ENCODE peak calls at places on chromosome 2, in six cellular contexts. U is CD4-positive, alpha-beta T cell; R is cardiac fibroblast; D is colonic mucosa; S is psoas muscle; I is chondrocyte. Q is an unnamed sample.
A peak's percentile ranks its signal among the peaks of the same experiment; 100 is the strongest.

GRCh38 chr2:146927080-146927714 is 917.6 kb upstream of the ACVR2A start:
- DNase-seq in U (no peak), R (peak; percentile 89), D (peak; percentile 40), S (peak; percentile 42), I (no peak), Q (peak; percentile 74)

GRCh38 chr2:134683561-134684112 is 35.2 kb downstream of the TMEM163 start:
- DNase-seq in U (no peak), R (no peak), D (no peak), S (no peak), I (no peak), Q (no peak)

GRCh38 chr2:37201766-37202165 is 5.5 kb downstream of the CEBPZOS start:
- DNase-seq in U (no peak), R (no peak), D (no peak), S (no peak), I (no peak), Q (no peak)

GRCh38 chr2:150681120-150681796 is 193.8 kb upstream of the RND3 start:
- DNase-seq in U (no peak), R (peak; percentile 91), D (no peak), S (no peak), I (no peak), Q (peak; percentile 90)

GRCh38 chr2:25062461-25062860 is 20.6 kb downstream of the EFR3B start:
- DNase-seq in U (no peak), R (no peak), D (no peak), S (no peak), I (no peak), Q (no peak)

GRCh38 chr2:159790323-159790722 is 7.7 kb downstream of the CD302 start:
- DNase-seq in U (no peak), R (no peak), D (no peak), S (no peak), I (no peak), Q (no peak)

GRCh38 chr2:112836695-112837117 is at the start of gene IL1B:
- DNase-seq in U (no peak), R (peak; percentile 92), D (no peak), S (no peak), I (no peak), Q (peak; percentile 15)

GRCh38 chr2:216672996-216673395 is 22.4 kb downstream of the IGFBP5 start:
- DNase-seq in U (no peak), R (no peak), D (no peak), S (no peak), I (no peak), Q (no peak)

GRCh38 chr2:203949228-203949627 is 12.7 kb downstream of the ICOS start:
- DNase-seq in U (no peak), R (peak; percentile 6), D (no peak), S (no peak), I (no peak), Q (no peak)

GRCh38 chr2:16105664-16106281 is 165.4 kb downstream of the MYCN start:
- DNase-seq in U (no peak), R (no peak), D (no peak), S (no peak), I (no peak), Q (no peak)

GRCh38 chr2:112996635-112997034 is 8.6 kb upstream of the IL36A start:
- DNase-seq in U (peak; percentile 70), R (no peak), D (no peak), S (no peak), I (no peak), Q (no peak)

GRCh38 chr2:65834657-65835056 is 402.3 kb upstream of the SPRED2 start:
- DNase-seq in U (no peak), R (no peak), D (no peak), S (no peak), I (no peak), Q (no peak)

GRCh38 chr2:144078802-144079386 is 441.0 kb downstream of the ZEB2 start:
- DNase-seq in U (no peak), R (no peak), D (no peak), S (no peak), I (no peak), Q (no peak)

GRCh38 chr2:69057660-69058059 is 44.7 kb downstream of the ANTXR1 start:
- DNase-seq in U (no peak), R (no peak), D (no peak), S (no peak), I (no peak), Q (no peak)

GRCh38 chr2:19848029-19848750 is 53.6 kb downstream of the TTC32 start:
- DNase-seq in U (no peak), R (no peak), D (no peak), S (no peak), I (no peak), Q (no peak)

GRCh38 chr2:28683100-28683706 is 68.4 kb upstream of the PPP1CB start:
- DNase-seq in U (no peak), R (peak; percentile 89), D (peak; percentile 52), S (peak; percentile 86), I (peak; percentile 90), Q (no peak)

GRCh38 chr2:69309336-69310048 is 77.5 kb downstream of the GFPT1 start:
- DNase-seq in U (no peak), R (peak; percentile 86), D (peak; percentile 81), S (no peak), I (no peak), Q (peak; percentile 50)

GRCh38 chr2:105140237-105140568 is 101.3 kb upstream of the GPR45 start:
- DNase-seq in U (no peak), R (no peak), D (no peak), S (no peak), I (no peak), Q (no peak)

GRCh38 chr2:149169653-149170052 is 131.2 kb downstream of the LYPD6B start:
- DNase-seq in U (no peak), R (no peak), D (peak; percentile 74), S (no peak), I (no peak), Q (no peak)

GRCh38 chr2:24650997-24651642 is 142.1 kb downstream of the PTRHD1 start:
- DNase-seq in U (no peak), R (no peak), D (no peak), S (no peak), I (no peak), Q (no peak)

GRCh38 chr2:1990724-1991123 is 246.4 kb upstream of the PXDN start:
- DNase-seq in U (no peak), R (no peak), D (no peak), S (no peak), I (no peak), Q (no peak)

GRCh38 chr2:235556086-235556485 is 62.2 kb downstream of the AGAP1 start:
- DNase-seq in U (no peak), R (no peak), D (no peak), S (no peak), I (peak; percentile 55), Q (no peak)

GRCh38 chr2:102061962-102062795 is 70.4 kb downstream of the IL1R2 start:
- DNase-seq in U (no peak), R (peak; percentile 94), D (no peak), S (peak; percentile 51), I (no peak), Q (no peak)

GRCh38 chr2:19664651-19665050 is 237.1 kb downstream of the TTC32 start:
- DNase-seq in U (no peak), R (no peak), D (no peak), S (no peak), I (no peak), Q (no peak)

GRCh38 chr2:195575879-195576391 is 81.1 kb upstream of the SLC39A10 start:
- DNase-seq in U (no peak), R (peak; percentile 91), D (no peak), S (no peak), I (no peak), Q (peak; percentile 56)

DNA sequence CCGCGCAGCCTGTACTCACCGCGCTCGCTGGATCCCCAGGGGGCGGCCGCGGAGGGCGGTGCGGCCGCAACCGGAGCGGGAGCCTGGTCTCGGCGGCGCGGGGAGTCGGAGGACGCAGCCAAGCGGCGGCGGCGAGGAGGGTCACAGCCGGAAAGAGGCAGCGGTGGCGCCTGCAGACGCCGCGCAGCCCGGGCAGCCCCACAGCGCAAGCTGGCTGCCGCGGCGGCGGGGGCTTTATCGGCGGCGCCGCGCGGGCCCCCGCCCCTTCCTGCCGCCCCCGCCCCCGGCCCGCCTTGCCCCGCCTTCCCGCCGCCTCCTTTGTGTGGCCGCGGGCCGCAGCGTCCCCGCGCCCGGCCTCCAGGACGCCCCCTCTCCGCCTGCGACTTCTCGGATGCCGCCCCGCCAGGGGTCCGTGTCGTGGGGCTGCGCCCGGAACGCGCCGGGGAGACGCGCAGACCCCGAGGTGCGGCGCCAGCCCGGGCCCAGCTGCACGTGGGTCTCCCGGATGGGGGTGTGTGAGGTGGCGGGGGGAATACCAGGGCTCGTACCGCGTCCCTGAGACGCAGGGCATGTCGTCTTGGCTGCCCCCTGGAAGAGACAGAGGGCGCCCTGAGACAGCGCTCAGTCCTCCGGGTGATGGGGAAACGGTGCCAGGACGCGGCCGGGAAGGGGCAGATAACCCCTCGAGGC is at the start of gene SERPINE2:
- DNase-seq in U (peak; percentile 36), R (peak; percentile 67), D (peak; percentile 59), S (peak; percentile 52), I (no peak), Q (peak; percentile 43)
- TF ChIP-seq CTCF in U (no peak), R (peak; percentile 57), D (peak; percentile 24), S (peak; percentile 21), I (peak; percentile 78), Q (peak; percentile 64)

DNA sequence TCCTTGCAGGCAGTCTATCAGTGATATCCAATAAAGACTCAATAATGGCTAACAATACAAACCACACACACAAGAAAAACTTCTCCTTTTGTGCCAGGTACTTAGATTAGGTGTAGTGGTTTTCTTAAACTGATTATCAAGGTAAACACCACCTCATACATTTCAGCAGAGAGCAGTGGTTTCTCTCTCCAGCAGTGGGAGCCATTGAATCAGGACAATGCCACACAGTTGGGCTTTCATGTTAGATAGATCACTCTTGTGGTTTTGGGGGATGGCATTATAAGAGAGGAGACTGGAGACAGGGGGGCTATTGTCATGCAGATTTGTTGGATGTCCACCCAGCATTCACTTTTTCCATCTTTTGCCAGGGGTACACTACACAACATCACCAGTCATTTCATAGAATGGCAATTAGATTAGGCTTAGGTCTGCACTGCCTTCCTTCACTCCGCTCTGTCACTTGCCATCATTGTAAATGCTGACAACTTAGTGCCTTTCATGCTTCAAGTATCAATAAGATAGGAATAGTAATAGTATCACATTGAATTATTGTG is 13.6 kb upstream of the IRS1 start:
- DNase-seq in U (no peak), R (no peak), D (no peak), S (no peak), I (no peak), Q (no peak)
- TF ChIP-seq CTCF in U (no peak), R (peak; percentile 70), D (no peak), S (no peak), I (peak; percentile 78), Q (peak; percentile 55)

GRCh38 chr2:180312542-180312941 is 305.4 kb upstream of the CWC22 start:
- DNase-seq in U (no peak), R (no peak), D (no peak), S (no peak), I (no peak), Q (no peak)
- TF ChIP-seq CTCF in U (no peak), R (no peak), D (no peak), S (no peak), I (no peak), Q (no peak)

GRCh38 chr2:138183700-138184099 is 219.4 kb downstream of the HNMT start:
- DNase-seq in U (no peak), R (no peak), D (no peak), S (no peak), I (no peak), Q (no peak)

GRCh38 chr2:138182913-138183312 is 218.6 kb downstream of the HNMT start:
- DNase-seq in U (no peak), R (peak; percentile 68), D (no peak), S (no peak), I (no peak), Q (no peak)

GRCh38 chr2:138177693-138178092 is 213.4 kb downstream of the HNMT start:
- DNase-seq in U (no peak), R (peak; percentile 5), D (no peak), S (no peak), I (no peak), Q (no peak)

GRCh38 chr2:138182276-138182675 is 218.0 kb downstream of the HNMT start:
- DNase-seq in U (no peak), R (no peak), D (no peak), S (no peak), I (no peak), Q (no peak)

GRCh38 chr2:138180691-138181386 is 216.6 kb downstream of the HNMT start:
- DNase-seq in U (no peak), R (peak; percentile 22), D (no peak), S (no peak), I (no peak), Q (no peak)
- TF ChIP-seq CTCF in U (no peak), R (no peak), D (no peak), S (no peak), I (peak; percentile 63), Q (no peak)

Q was measured in AG09319.